ENCODE peak calls at places on chromosomes 5 and 9, in four cellular contexts. O is HCT116, C is HepG2, G is K562. N is an unnamed sample.

GRCh38 chr5:97094579-97095317 is 47.7 kb downstream of the LIX1 start:
- DNase-seq in O (no peak), C (no peak), G (no peak), N (no peak)

GRCh38 chr5:54885636-54886035 is 99.8 kb downstream of the ESM1 start:
- DNase-seq in O (no peak), C (no peak), G (no peak), N (no peak)

GRCh38 chr5:83167506-83167905 is 90.2 kb downstream of the XRCC4 start:
- DNase-seq in O (no peak), C (no peak), G (no peak), N (no peak)

GRCh38 chr5:137142371-137143243 is 356.5 kb downstream of the SPOCK1 start:
- DNase-seq in O (no peak), C (no peak), G (no peak), N (peak; percentile 50)

GRCh38 chr9:74824654-74825053 is 63.1 kb downstream of the TRPM6 start:
- DNase-seq in O (no peak), C (no peak), G (no peak), N (no peak)

GRCh38 chr5:172690258-172691075 is 49.4 kb downstream of the NEURL1B start:
- DNase-seq in O (no peak), C (no peak), G (no peak), N (no peak)

GRCh38 chr9:85451680-85452079 is 290.1 kb downstream of the AGTPBP1 start:
- DNase-seq in O (no peak), C (no peak), G (no peak), N (no peak)

GRCh38 chr5:60161340-60161934 is 267.9 kb upstream of the PDE4D start:
- DNase-seq in O (peak; percentile 8), C (peak; percentile 3), G (no peak), N (peak; percentile 7)

GRCh38 chr5:143196601-143197259 is 206.8 kb downstream of the NR3C1 start:
- DNase-seq in O (no peak), C (peak; percentile 23), G (no peak), N (no peak)

GRCh38 chr9:70220216-70220615 is 38.6 kb upstream of the SMC5 start:
- DNase-seq in O (no peak), C (no peak), G (no peak), N (no peak)

GRCh38 chr9:20414150-20414549 is 208.1 kb downstream of the MLLT3 start:
- DNase-seq in O (no peak), C (no peak), G (no peak), N (no peak)

GRCh38 chr5:96885518-96886338 is 9.4 kb downstream of the ERAP2 start:
- DNase-seq in O (no peak), C (no peak), G (no peak), N (no peak)

GRCh38 chr9:127608104-127608966 is 3.7 kb upstream of the STXBP1 start:
- DNase-seq in O (peak; percentile 73), C (peak; percentile 66), G (peak; percentile 89), N (no peak)

GRCh38 chr5:37846786-37847310 is 7.0 kb upstream of the GDNF start:
- DNase-seq in O (no peak), C (no peak), G (no peak), N (no peak)

GRCh38 chr9:5265939-5266338 is 34.7 kb downstream of the INSL4 start:
- DNase-seq in O (no peak), C (no peak), G (peak; percentile 4), N (no peak)

GRCh38 chr9:129656795-129657390 is 8.6 kb upstream of the PRRX2 start:
- DNase-seq in O (peak; percentile 39), C (peak; percentile 31), G (no peak), N (peak; percentile 53)

GRCh38 chr9:115234094-115234493 is 116.1 kb upstream of the TNC start:
- DNase-seq in O (peak; percentile 26), C (no peak), G (no peak), N (no peak)

GRCh38 chr5:138488481-138488945 is 23.2 kb downstream of the EGR1 start:
- DNase-seq in O (no peak), C (no peak), G (peak; percentile 70), N (no peak)

GRCh38 chr9:77707696-77708095 is 59.6 kb upstream of the GNA14 start:
- DNase-seq in O (peak; percentile 22), C (peak; percentile 62), G (no peak), N (peak; percentile 53)

GRCh38 chr5:157608972-157609565 is 33.5 kb upstream of the ADAM19 start:
- DNase-seq in O (no peak), C (no peak), G (no peak), N (no peak)

GRCh38 chr9:130535818-130536521 is 43.4 kb upstream of the FUBP3 start:
- DNase-seq in O (no peak), C (peak; percentile 25), G (peak; percentile 82), N (no peak)

GRCh38 chr9:111572945-111573604 is 26.4 kb downstream of the PTGR1 start:
- DNase-seq in O (no peak), C (no peak), G (no peak), N (no peak)

GRCh38 chr9:89532478-89532877 is 34.6 kb upstream of the SEMA4D start:
- DNase-seq in O (no peak), C (peak; percentile 27), G (no peak), N (no peak)

GRCh38 chr9:9004844-9005243 is 1205.3 kb upstream of the DMAC1 start:
- DNase-seq in O (no peak), C (no peak), G (no peak), N (no peak)

GRCh38 chr5:9499498-9499876 is 46.4 kb downstream of the SEMA5A start:
- DNase-seq in O (no peak), C (no peak), G (no peak), N (no peak)

GRCh38 chr5:68216737-68217231 is 1.2 kb downstream of the PIK3R1 start:
- DNase-seq in O (no peak), C (no peak), G (peak; percentile 26), N (no peak)

GRCh38 chr5:56264417-56265025 is 31.4 kb upstream of the ANKRD55 start:
- DNase-seq in O (peak; percentile 61), C (peak; percentile 59), G (peak; percentile 42), N (no peak)

GRCh38 chr5:122532035-122532434 is 220.0 kb downstream of the SNCAIP start:
- DNase-seq in O (no peak), C (no peak), G (no peak), N (no peak)

GRCh38 chr9:25917593-25918426 is 239.6 kb upstream of the TUSC1 start:
- DNase-seq in O (no peak), C (no peak), G (no peak), N (no peak)

GRCh38 chr9:99024959-99025358 is 80.0 kb upstream of the TGFBR1 start:
- DNase-seq in O (no peak), C (no peak), G (no peak), N (no peak)

GRCh38 chr5:109924708-109925107 is 235.0 kb downstream of the MAN2A1 start:
- DNase-seq in O (no peak), C (no peak), G (no peak), N (no peak)

GRCh38 chr5:109922396-109922995 is 232.8 kb downstream of the MAN2A1 start:
- DNase-seq in O (no peak), C (no peak), G (no peak), N (no peak)

GRCh38 chr5:109917966-109918365 is 228.2 kb downstream of the MAN2A1 start:
- DNase-seq in O (no peak), C (no peak), G (no peak), N (no peak)

GRCh38 chr5:109920736-109921135 is 231.0 kb downstream of the MAN2A1 start:
- DNase-seq in O (no peak), C (no peak), G (no peak), N (no peak)

GRCh38 chr5:109921735-109922395 is 232.1 kb downstream of the MAN2A1 start:
- DNase-seq in O (no peak), C (no peak), G (no peak), N (no peak)
- TF ChIP-seq POLR2AphosphoS5 in O (no peak), C (no peak), G (no peak), N (no peak)

DNA sequence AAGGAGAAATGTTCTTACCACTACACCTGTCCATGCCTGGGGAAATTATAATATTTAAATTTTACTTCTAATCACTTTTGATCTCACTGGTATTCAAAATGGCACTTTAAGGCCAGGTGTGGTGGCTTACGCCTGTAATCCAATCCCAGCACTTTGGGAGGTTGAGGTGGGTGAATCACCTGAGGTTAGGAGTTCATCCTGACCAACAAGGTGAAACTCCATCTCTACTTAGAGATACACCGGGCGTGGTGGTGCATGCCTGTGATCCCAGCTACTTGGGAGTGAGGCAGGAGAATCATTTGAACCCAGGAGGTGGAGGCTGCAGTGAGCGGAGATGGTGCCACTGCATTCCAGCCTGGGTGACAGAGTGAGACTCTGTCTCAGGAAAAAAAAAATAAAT is 77.3 kb downstream of the CEMIP2 start:
- DNase-seq in O (peak; percentile 31), C (no peak), G (no peak), N (no peak)
- TF ChIP-seq REST in O (no peak), C (no peak), G (no peak), N (no peak)

GRCh38 chr5:133830911-133831310 is 137.5 kb downstream of the C5orf15 start:
- DNase-seq in O (no peak), C (no peak), G (no peak), N (no peak)
- TF ChIP-seq TCF7L2 in O (no peak), C (no peak), G (no peak), N (no peak)

GRCh38 chr5:14011089-14012004 is 66.9 kb upstream of the DNAH5 start:
- DNase-seq in O (peak; percentile 52), C (peak; percentile 78), G (peak; percentile 84), N (peak; percentile 67)
- TF ChIP-seq POLR2AphosphoS5 in O (peak; percentile 56), C (no peak), G (no peak), N (peak; percentile 76)

GRCh38 chr9:106755727-106756126 is 107.2 kb upstream of the ZNF462 start:
- DNase-seq in O (no peak), C (no peak), G (no peak), N (no peak)
- TF ChIP-seq REST in O (no peak), C (no peak), G (no peak), N (no peak)

GRCh38 chr9:108784128-108784490 is 71.7 kb downstream of the ACTL7B start:
- DNase-seq in O (no peak), C (no peak), G (no peak), N (no peak)
- TF ChIP-seq TCF7L2 in O (no peak), C (no peak), G (no peak), N (no peak)

DNA sequence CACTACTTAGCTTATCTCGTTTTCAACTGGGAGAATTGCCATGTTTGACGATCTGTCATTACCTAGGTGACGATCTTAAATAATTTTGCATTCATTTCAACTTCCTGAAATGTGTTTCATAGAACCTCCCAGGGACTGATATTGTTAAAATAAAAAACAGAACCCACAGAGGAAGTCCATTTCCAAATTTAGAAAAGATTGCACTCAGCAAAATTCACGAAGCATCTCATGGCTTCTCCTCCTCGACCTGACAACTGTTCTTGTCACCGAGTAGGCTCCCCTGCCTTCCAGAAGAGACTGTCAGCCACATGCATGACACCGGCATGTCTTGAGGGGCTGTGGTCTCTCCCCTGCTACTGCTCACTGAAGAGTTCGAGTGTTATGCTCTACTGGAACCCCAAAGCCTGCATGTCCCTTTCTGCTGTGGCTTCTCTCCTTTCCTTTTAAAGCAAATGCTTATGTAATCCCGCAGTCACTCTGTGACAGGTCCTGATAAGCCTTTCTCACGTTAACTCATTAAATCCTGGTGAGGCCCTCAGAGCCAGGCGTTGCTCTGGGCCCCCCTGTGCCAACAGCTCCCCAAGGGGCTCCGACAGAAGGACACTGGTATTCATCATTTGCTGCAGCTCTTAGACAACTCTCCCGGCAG is 26.8 kb upstream of the ANKRD33B start:
- DNase-seq in O (no peak), C (no peak), G (peak; percentile 28), N (no peak)
- TF ChIP-seq POLR2AphosphoS5 in O (no peak), C (no peak), G (no peak), N (no peak)